ENCODE peak calls at places on chromosomes 16 and 17, in five cellular contexts. S is mucosa of descending colon, C is left lung, I is ovary, X is thoracic aorta. R is an unnamed sample. For H3K4me1 and H3K36me3, the result is how much of the 10 kb centered on the place peaks cover.

GRCh38 chr16:55567382-55567781 is 898 bp downstream of the CAPNS2 start:
- DNase-seq in S (no peak), C (no peak), I (no peak), X (no peak), R (no peak)

GRCh38 chr17:76094046-76094445 is 9.5 kb downstream of the EXOC7 start:
- DNase-seq in S (no peak), C (peak), I (no peak), X (no peak), R (no peak)

GRCh38 chr16:23960081-23960499 is 124.3 kb downstream of the PRKCB start:
- DNase-seq in S (no peak), C (no peak), I (no peak), X (no peak), R (no peak)

GRCh38 chr16:66120656-66121055 is 245.8 kb upstream of the CDH5 start:
- DNase-seq in S (no peak), C (no peak), I (no peak), X (no peak), R (no peak)

GRCh38 chr17:31508310-31509094 is 117.0 kb downstream of the RAB11FIP4 start:
- DNase-seq in S (peak), C (no peak), I (no peak), X (no peak), R (peak)

GRCh38 chr16:84704253-84704652 is 4.5 kb downstream of the USP10 start:
- DNase-seq in S (no peak), C (no peak), I (no peak), X (no peak), R (no peak)

GRCh38 chr17:546456-546855 is 168.2 kb downstream of the VPS53 start:
- DNase-seq in S (no peak), C (no peak), I (no peak), X (no peak), R (no peak)

GRCh38 chr16:88975511-88976061 is 1.4 kb downstream of the CBFA2T3 start:
- DNase-seq in S (no peak), C (peak), I (no peak), X (no peak), R (no peak)

GRCh38 chr16:71762186-71762585 is 37.7 kb upstream of the PHLPP2 start:
- DNase-seq in S (no peak), C (no peak), I (no peak), X (no peak), R (no peak)

GRCh38 chr16:56181401-56181800 is 9.9 kb upstream of the GNAO1 start:
- DNase-seq in S (no peak), C (no peak), I (no peak), X (no peak), R (no peak)

GRCh38 chr16:81530814-81531213 is 86.2 kb downstream of the CMIP start:
- DNase-seq in S (no peak), C (no peak), I (no peak), X (no peak), R (no peak)

GRCh38 chr16:69324585-69325253 is 5.7 kb downstream of the PDF start:
- DNase-seq in S (no peak), C (no peak), I (no peak), X (no peak), R (no peak)

GRCh38 chr16:10776280-10776679 is 32.6 kb downstream of the NUBP1 start:
- DNase-seq in S (no peak), C (no peak), I (no peak), X (no peak), R (no peak)
- H3K4me1 ChIP-seq in S (under half), C (under half), I (under half), X (under half), R (under half)

GRCh38 chr17:49409066-49409465 is 5.6 kb downstream of the PHB1 start:
- DNase-seq in S (peak), C (no peak), I (no peak), X (no peak), R (no peak)
- H3K36me3 ChIP-seq in S (under half), C (under half), I (under half), X (half or more), R (half or more)

DNA sequence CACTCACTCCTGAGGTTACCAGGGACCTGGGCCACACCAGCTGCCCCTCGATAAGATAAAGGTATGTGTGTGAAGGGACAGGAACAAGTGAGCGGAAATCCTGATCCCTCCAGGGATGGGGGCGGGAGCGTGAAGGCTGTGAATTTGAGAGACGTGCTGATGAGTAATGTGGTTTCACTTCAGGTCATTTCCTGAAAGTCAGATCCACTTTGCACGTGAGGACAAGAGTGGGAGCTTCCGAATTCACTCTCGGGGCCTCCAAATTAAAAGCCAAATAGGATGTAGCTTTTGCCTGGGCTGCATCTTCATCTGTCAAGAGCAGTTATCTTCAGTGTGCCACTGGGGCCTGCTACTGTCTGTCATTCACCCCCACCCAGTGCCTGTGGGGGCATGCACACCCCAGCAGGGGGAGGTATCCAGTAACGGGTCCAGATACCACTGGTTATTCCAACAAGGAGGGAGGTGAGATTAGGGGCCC is 87.4 kb upstream of the LHX1 start:
- DNase-seq in S (no peak), C (no peak), I (no peak), X (no peak), R (no peak)
- H3K4me1 ChIP-seq in S (under half), C (under half), I (under half), X (under half), R (under half)

DNA sequence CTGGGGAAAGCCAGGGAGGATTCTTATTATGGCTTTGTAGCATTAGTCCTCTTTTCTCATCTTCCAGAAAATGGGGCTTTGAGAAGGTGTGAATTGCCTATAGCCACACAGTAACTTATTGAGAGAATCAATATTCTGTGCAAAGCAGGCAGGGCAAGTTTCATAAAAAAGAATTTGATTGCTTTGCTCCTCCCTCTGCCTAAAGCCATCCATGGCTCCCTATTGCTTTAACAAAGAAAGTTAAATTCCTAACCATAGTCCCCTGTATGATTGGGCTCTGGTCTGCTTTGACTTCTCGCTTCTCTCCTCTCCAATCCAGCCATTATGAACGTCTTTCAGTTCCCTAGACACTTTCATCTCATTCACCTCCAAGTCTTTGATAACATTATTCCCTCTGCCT is 145.0 kb downstream of the SHISA9 start:
- DNase-seq in S (no peak), C (no peak), I (no peak), X (no peak), R (no peak)
- H3K36me3 ChIP-seq in S (under half), C (under half), I (under half), X (under half), R (under half)

DNA sequence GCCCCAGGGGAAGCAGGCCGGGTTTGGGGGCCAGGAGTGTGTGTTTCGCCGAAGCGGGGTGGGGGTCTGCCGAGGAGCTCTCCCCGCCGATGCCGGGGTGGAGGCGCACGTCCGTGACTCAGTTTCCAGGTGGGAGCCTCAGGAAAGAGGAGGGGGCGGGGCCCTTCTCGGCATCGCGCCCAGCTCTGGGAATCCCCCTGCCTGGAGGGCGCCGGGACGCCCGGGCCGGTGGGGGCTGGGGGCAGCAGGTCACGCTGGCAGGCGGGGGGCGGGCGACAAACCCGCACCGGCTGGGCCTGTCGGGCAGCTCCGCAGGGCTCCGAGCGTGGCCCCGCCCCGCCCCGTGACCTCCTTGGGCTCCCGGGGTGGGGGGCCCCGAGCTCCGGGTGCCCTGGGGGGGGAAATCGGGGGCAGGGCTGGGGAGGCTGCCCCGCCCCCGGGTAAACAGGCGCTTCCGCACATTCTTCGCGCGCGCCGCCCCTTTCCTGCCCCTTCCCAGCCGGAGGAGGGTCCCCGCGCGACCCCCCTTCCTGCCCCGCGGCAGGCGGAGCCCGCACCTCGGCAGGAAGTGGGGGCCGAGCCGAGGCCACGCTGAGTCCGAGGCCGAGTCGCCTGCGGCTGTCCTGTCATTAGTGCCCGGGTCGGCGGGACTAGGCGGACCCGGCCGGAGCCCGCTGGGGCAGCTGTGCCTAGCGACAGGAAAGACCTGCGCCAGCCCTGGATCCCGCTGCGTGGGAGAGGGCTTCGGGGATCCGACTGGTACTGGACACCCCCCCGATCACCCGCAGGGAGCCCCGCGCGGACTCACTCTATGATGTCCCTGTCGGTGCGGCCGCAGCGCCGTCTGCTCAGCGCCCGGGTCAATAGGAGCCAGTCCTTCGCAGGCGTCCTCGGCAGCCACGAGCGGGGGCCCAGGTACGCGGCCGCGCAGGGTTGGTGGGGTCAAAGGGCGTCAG is 9.3 kb downstream of the RIPOR1 start:
- DNase-seq in S (peak), C (peak), I (peak), X (no peak), R (peak)
- H3K4me1 ChIP-seq in S (under half), C (under half), I (under half), X (under half), R (under half)

R was measured in right lobe of liver.